ENCODE peak calls at places on chromosomes 6 and 20, in four cellular contexts. M, E, U and G are unnamed samples.

GRCh38 chr6:55632953-55633352 is 54.0 kb upstream of the HMGCLL1 start:
- DNase-seq in M (no peak), E (no peak), U (no peak), G (no peak)

GRCh38 chr6:26155066-26155925 is 68.1 kb downstream of the HFE start:
- DNase-seq in M (no peak), E (peak; percentile 38), U (peak; percentile 63), G (peak; percentile 66)

GRCh38 chr6:134564705-134565104 is 246.8 kb upstream of the SGK1 start:
- DNase-seq in M (no peak), E (peak; percentile 9), U (no peak), G (no peak)

GRCh38 chr6:18432180-18432579 is 45.0 kb downstream of the RNF144B start:
- DNase-seq in M (peak; percentile 18), E (no peak), U (no peak), G (no peak)

GRCh38 chr6:124297507-124297906 is 493.8 kb downstream of the NKAIN2 start:
- DNase-seq in M (no peak), E (no peak), U (no peak), G (no peak)

GRCh38 chr20:61407561-61407960 is 155.5 kb downstream of the CDH4 start:
- DNase-seq in M (no peak), E (no peak), U (no peak), G (peak; percentile 29)

GRCh38 chr6:119484598-119484997 is 135.0 kb upstream of the MAN1A1 start:
- DNase-seq in M (peak; percentile 75), E (no peak), U (no peak), G (no peak)

GRCh38 chr6:14966902-14967711 is 278.8 kb upstream of the JARID2 start:
- DNase-seq in M (no peak), E (no peak), U (no peak), G (no peak)

GRCh38 chr6:43758617-43759050 is 11.4 kb upstream of the VEGFA start:
- DNase-seq in M (no peak), E (peak; percentile 48), U (peak; percentile 52), G (peak; percentile 57)

GRCh38 chr6:73131706-73132105 is 93.6 kb downstream of the KHDC1L start:
- DNase-seq in M (no peak), E (no peak), U (no peak), G (no peak)